ENCODE peak calls at places on chromosomes 12 and 14, in eight cellular contexts. One of them, this sample, is unnamed.

GRCh38 chr14:56008160-56008559 is 110.1 kb upstream of the PELI2 start:
- DNase-seq in ovary: no peak
- DNase-seq in transverse colon: no peak
- DNase-seq in HFF-Myc: no peak
- DNase-seq in PC-9: no peak
- DNase-seq in kidney: no peak
- DNase-seq in K562: no peak
- DNase-seq in CD14-positive monocyte: no peak
- DNase-seq in this sample: no peak

GRCh38 chr12:79381246-79382208 is 309.2 kb downstream of the PAWR start:
- DNase-seq in CD14-positive monocyte: no peak
- DNase-seq in transverse colon: no peak
- DNase-seq in PC-9: no peak
- DNase-seq in kidney: no peak
- DNase-seq in ovary: no peak
- DNase-seq in K562: no peak
- DNase-seq in HFF-Myc: no peak
- DNase-seq in this sample: no peak

GRCh38 chr12:108831309-108831991 is 25.9 kb downstream of the SSH1 start:
- DNase-seq in transverse colon: peak
- DNase-seq in kidney: no peak
- DNase-seq in CD14-positive monocyte: no peak
- DNase-seq in K562: no peak
- DNase-seq in PC-9: no peak
- DNase-seq in HFF-Myc: no peak
- DNase-seq in ovary: no peak
- DNase-seq in this sample: no peak

GRCh38 chr12:3230758-3231375 is 153.7 kb downstream of the TSPAN9 start:
- DNase-seq in K562: no peak
- DNase-seq in CD14-positive monocyte: no peak
- DNase-seq in HFF-Myc: no peak
- DNase-seq in ovary: no peak
- DNase-seq in transverse colon: no peak
- DNase-seq in kidney: no peak
- DNase-seq in PC-9: no peak
- DNase-seq in this sample: no peak

GRCh38 chr14:38593477-38593876 is 337.6 kb upstream of the CLEC14A start:
- DNase-seq in transverse colon: no peak
- DNase-seq in HFF-Myc: no peak
- DNase-seq in ovary: no peak
- DNase-seq in PC-9: no peak
- DNase-seq in kidney: no peak
- DNase-seq in CD14-positive monocyte: no peak
- DNase-seq in K562: no peak
- DNase-seq in this sample: no peak

GRCh38 chr12:51793201-51793600 is 55.3 kb downstream of the FIGNL2 start:
- DNase-seq in PC-9: no peak
- DNase-seq in CD14-positive monocyte: no peak
- DNase-seq in HFF-Myc: no peak
- DNase-seq in ovary: no peak
- DNase-seq in K562: no peak
- DNase-seq in transverse colon: no peak
- DNase-seq in kidney: no peak
- DNase-seq in this sample: no peak

GRCh38 chr14:35365130-35366047 is 39.2 kb downstream of the NFKBIA start:
- DNase-seq in HFF-Myc: no peak
- DNase-seq in K562: peak
- DNase-seq in transverse colon: peak
- DNase-seq in PC-9: peak
- DNase-seq in kidney: peak
- DNase-seq in ovary: peak
- DNase-seq in CD14-positive monocyte: peak
- DNase-seq in this sample: peak

GRCh38 chr12:89862511-89863331 is 154.1 kb upstream of the ATP2B1 start:
- DNase-seq in ovary: no peak
- DNase-seq in CD14-positive monocyte: peak
- DNase-seq in transverse colon: peak
- DNase-seq in kidney: no peak
- DNase-seq in PC-9: no peak
- DNase-seq in HFF-Myc: no peak
- DNase-seq in K562: no peak
- DNase-seq in this sample: no peak

DNA sequence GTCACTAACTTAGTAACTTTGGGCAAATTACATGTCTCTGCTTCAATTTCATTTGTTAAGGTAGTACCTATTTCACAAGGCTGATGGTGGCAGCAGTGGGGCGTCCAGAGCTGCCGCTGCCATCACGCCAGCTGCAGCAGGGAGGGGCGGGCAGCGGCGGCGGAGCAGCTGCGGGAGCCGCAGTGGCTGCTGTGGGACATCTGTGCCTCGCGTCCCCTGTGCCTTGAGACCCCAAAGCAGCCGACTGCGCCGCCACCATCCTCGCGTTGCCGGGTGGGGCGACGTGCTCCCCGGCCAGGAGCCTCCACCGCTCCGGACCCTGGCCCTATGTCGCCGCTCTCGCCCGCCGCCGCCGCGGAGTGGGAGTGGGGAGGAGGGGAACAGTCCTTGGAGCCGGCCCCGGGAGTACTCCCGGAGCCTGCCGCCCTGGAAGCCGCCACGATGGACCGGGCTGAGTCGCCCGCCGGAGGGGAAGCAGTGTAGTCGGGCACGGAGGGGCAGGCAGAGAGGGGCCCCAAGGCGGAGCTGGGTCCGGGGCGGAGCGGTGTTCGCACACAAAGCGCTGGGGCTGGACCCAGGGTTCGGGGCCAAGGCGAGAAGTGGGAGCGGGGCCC is 51.4 kb downstream of the A2M start:
- DNase-seq in HFF-Myc: no peak
- DNase-seq in ovary: peak
- DNase-seq in kidney: peak
- DNase-seq in PC-9: peak
- DNase-seq in K562: no peak
- DNase-seq in CD14-positive monocyte: peak
- DNase-seq in transverse colon: peak
- DNase-seq in this sample: peak
- TF ChIP-seq CTCF in HFF-Myc: peak
- TF ChIP-seq CTCF in ovary: peak
- TF ChIP-seq CTCF in kidney: peak
- TF ChIP-seq CTCF in PC-9: peak
- TF ChIP-seq CTCF in K562: no peak
- TF ChIP-seq CTCF in CD14-positive monocyte: peak
- TF ChIP-seq CTCF in transverse colon: peak
- TF ChIP-seq CTCF in this sample: peak

GRCh38 chr14:73230051-73230450 is 7.3 kb upstream of the PAPLN start:
- DNase-seq in CD14-positive monocyte: no peak
- DNase-seq in K562: no peak
- DNase-seq in kidney: no peak
- DNase-seq in PC-9: no peak
- DNase-seq in ovary: no peak
- DNase-seq in transverse colon: no peak
- DNase-seq in HFF-Myc: no peak
- DNase-seq in this sample: no peak

GRCh38 chr14:73234029-73234428 is 3.3 kb upstream of the PAPLN start:
- DNase-seq in HFF-Myc: no peak
- DNase-seq in K562: no peak
- DNase-seq in ovary: no peak
- DNase-seq in PC-9: no peak
- DNase-seq in CD14-positive monocyte: no peak
- DNase-seq in kidney: no peak
- DNase-seq in transverse colon: no peak
- DNase-seq in this sample: no peak

GRCh38 chr14:73232984-73233383 is 4.3 kb upstream of the PAPLN start:
- DNase-seq in transverse colon: no peak
- DNase-seq in HFF-Myc: no peak
- DNase-seq in CD14-positive monocyte: no peak
- DNase-seq in kidney: no peak
- DNase-seq in K562: no peak
- DNase-seq in PC-9: no peak
- DNase-seq in ovary: no peak
- DNase-seq in this sample: no peak

GRCh38 chr14:73233564-73233963 is 3.7 kb upstream of the PAPLN start:
- DNase-seq in HFF-Myc: no peak
- DNase-seq in PC-9: no peak
- DNase-seq in transverse colon: no peak
- DNase-seq in K562: peak
- DNase-seq in ovary: no peak
- DNase-seq in kidney: no peak
- DNase-seq in CD14-positive monocyte: no peak
- DNase-seq in this sample: no peak

DNA sequence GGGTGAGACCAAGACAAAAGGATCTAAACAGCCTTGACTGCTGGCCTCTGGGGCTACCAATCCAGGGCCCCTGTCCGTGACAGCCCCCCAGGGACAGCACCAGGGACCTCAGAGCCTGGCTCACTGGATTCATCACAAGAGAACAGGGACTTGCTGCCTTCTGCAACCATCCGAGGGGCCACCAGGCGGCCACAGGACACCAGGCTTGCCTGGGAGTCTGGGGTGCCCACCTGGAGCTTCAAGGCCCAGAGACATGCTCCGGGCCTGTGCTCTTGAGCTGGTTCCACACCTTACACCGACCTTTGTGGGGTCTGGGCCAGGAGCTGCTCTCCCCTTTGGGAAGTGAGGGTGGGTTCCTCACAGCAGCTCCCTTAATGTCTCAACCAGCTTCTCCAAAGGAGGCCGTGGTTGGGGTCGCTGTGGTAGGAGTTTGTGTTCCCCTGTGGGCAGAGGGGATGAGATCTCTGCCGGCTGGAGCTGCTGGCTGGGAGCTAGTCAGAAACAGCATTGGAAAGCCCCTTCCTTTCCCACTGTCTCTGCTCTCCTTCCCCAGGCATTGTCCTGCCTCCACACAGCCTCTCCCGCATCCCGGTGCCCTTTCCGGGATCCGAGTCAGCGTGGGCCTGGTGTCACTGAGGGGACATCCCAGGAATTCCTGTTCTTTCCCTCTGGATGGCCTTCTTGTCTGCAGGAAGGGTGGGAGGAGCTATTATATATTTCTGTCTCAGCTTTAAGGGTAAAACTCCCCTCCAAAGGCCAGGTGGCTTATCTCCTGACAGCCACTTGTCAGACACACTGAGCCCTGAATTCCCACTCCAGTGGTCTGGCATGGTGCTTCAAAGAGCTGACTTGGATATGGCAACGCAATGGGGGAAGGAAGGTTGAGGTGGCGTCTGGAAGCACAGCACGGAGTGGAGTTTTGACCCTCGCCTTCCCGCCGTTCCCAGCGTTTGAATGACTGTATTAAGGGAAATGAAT is 5.1 kb upstream of the PAPLN start:
- DNase-seq in transverse colon: no peak
- DNase-seq in PC-9: no peak
- DNase-seq in K562: peak
- DNase-seq in CD14-positive monocyte: no peak
- DNase-seq in kidney: no peak
- DNase-seq in ovary: no peak
- DNase-seq in HFF-Myc: no peak
- DNase-seq in this sample: no peak
- TF ChIP-seq CTCF in transverse colon: no peak
- TF ChIP-seq CTCF in PC-9: peak
- TF ChIP-seq CTCF in K562: peak
- TF ChIP-seq CTCF in CD14-positive monocyte: peak
- TF ChIP-seq CTCF in kidney: no peak
- TF ChIP-seq CTCF in ovary: no peak
- TF ChIP-seq CTCF in HFF-Myc: peak
- TF ChIP-seq CTCF in this sample: no peak

GRCh38 chr12:53453953-53454640 is 2.2 kb downstream of the PCBP2 start:
- DNase-seq in PC-9: no peak
- DNase-seq in HFF-Myc: no peak
- DNase-seq in kidney: no peak
- DNase-seq in transverse colon: no peak
- DNase-seq in K562: no peak
- DNase-seq in ovary: no peak
- DNase-seq in CD14-positive monocyte: no peak
- DNase-seq in this sample: no peak

GRCh38 chr12:53454710-53455109 is 2.8 kb downstream of the PCBP2 start:
- DNase-seq in kidney: no peak
- DNase-seq in ovary: no peak
- DNase-seq in transverse colon: no peak
- DNase-seq in CD14-positive monocyte: no peak
- DNase-seq in PC-9: no peak
- DNase-seq in K562: no peak
- DNase-seq in HFF-Myc: no peak
- DNase-seq in this sample: no peak

GRCh38 chr12:53450936-53451335 is 966 bp upstream of the PCBP2 start:
- DNase-seq in transverse colon: no peak
- DNase-seq in HFF-Myc: no peak
- DNase-seq in ovary: no peak
- DNase-seq in PC-9: no peak
- DNase-seq in K562: no peak
- DNase-seq in kidney: no peak
- DNase-seq in CD14-positive monocyte: no peak
- DNase-seq in this sample: no peak

GRCh38 chr12:53451661-53452158 is at the start of gene PCBP2:
- DNase-seq in PC-9: peak
- DNase-seq in kidney: peak
- DNase-seq in CD14-positive monocyte: peak
- DNase-seq in HFF-Myc: peak
- DNase-seq in ovary: peak
- DNase-seq in transverse colon: peak
- DNase-seq in K562: peak
- DNase-seq in this sample: peak

DNA sequence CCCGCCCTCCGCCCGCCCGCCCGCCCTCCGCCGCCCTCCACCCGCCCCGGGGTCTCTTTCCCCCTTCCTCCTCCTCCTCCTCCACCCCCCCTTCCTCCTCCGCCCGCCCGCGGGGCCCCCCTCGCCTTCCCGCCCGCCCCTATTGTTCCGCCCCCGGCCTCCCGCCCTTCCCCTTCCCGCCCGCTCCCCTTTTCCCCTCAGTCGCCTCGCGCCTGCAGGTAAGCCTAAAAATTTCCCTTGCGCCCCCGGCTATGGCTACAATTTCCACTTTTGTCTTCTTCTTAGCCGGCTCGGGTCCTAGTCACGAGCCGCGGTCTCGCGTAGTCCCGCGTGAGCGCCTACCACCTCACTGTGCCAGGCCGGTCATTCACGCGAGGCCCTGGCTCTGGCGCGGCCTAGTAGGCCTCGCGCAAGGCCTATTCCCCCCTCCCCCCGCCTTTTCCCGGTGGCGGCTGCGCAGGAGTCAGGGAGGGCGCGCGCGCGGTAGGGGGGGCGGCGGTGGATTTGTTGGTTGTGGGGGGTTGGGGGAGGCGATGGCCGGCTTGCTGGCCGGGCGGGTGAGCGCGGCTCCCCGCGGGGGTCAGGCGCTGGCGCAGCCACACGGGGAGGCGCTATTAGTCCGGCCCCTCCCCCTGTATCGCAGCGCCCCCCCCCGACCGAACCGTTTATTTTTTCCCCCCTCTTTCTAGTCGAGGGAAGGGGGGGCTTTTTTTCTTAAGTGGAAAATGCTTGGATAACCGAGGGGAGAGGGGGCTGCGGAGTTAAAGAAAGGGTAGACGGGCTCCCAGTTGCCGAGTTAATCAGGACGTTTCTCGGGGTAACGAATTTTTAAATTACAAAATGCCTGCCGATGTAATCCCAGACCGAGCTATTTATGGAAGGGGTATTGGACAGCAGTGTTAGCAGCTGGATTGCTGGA is 516 bp downstream of the PCBP2 start:
- DNase-seq in transverse colon: peak
- DNase-seq in kidney: peak
- DNase-seq in CD14-positive monocyte: peak
- DNase-seq in PC-9: peak
- DNase-seq in ovary: peak
- DNase-seq in K562: peak
- DNase-seq in HFF-Myc: no peak
- DNase-seq in this sample: peak
- TF ChIP-seq CTCF in transverse colon: peak
- TF ChIP-seq CTCF in kidney: no peak
- TF ChIP-seq CTCF in CD14-positive monocyte: peak
- TF ChIP-seq CTCF in PC-9: peak
- TF ChIP-seq CTCF in ovary: no peak
- TF ChIP-seq CTCF in K562: peak
- TF ChIP-seq CTCF in HFF-Myc: peak
- TF ChIP-seq CTCF in this sample: peak

GRCh38 chr12:19181666-19182426 is 52.3 kb downstream of the PLEKHA5 start:
- DNase-seq in CD14-positive monocyte: no peak
- DNase-seq in transverse colon: no peak
- DNase-seq in kidney: no peak
- DNase-seq in PC-9: no peak
- DNase-seq in HFF-Myc: no peak
- DNase-seq in ovary: no peak
- DNase-seq in K562: no peak
- DNase-seq in this sample: no peak
- TF ChIP-seq CTCF in CD14-positive monocyte: peak
- TF ChIP-seq CTCF in transverse colon: no peak
- TF ChIP-seq CTCF in kidney: peak
- TF ChIP-seq CTCF in PC-9: no peak
- TF ChIP-seq CTCF in HFF-Myc: no peak
- TF ChIP-seq CTCF in ovary: no peak
- TF ChIP-seq CTCF in K562: peak
- TF ChIP-seq CTCF in this sample: no peak